ENCODE peak calls at places on chromosome 16, in four cellular contexts. One of them, this sample, is unnamed.

GRCh38 chr16:49625311-49626035 is 230.4 kb downstream of the ZNF423 start:
- DNase-seq in RCC 7860: no peak
- DNase-seq in amygdala: no peak
- DNase-seq in pancreas: no peak
- DNase-seq in this sample: no peak

GRCh38 chr16:69116911-69117310 is 11.5 kb downstream of the HAS3 start:
- DNase-seq in RCC 7860: no peak
- DNase-seq in amygdala: no peak
- DNase-seq in pancreas: no peak
- DNase-seq in this sample: no peak

GRCh38 chr16:55323637-55324490 is at the start of gene IRX6:
- DNase-seq in RCC 7860: no peak
- DNase-seq in amygdala: no peak
- DNase-seq in pancreas: no peak
- DNase-seq in this sample: peak

GRCh38 chr16:1770328-1771071 is 843 bp downstream of the NME3 start:
- DNase-seq in RCC 7860: no peak
- DNase-seq in amygdala: peak
- DNase-seq in pancreas: peak
- DNase-seq in this sample: peak

GRCh38 chr16:89026121-89026612 is 49.2 kb upstream of the CBFA2T3 start:
- DNase-seq in RCC 7860: peak
- DNase-seq in amygdala: no peak
- DNase-seq in pancreas: no peak
- DNase-seq in this sample: peak

GRCh38 chr16:23293016-23293415 is 9.1 kb upstream of the SCNN1B start:
- DNase-seq in RCC 7860: no peak
- DNase-seq in amygdala: no peak
- DNase-seq in pancreas: no peak
- DNase-seq in this sample: no peak

GRCh38 chr16:81350306-81350615 is 35.5 kb downstream of the GAN start:
- DNase-seq in RCC 7860: no peak
- DNase-seq in amygdala: no peak
- DNase-seq in pancreas: no peak
- DNase-seq in this sample: no peak

GRCh38 chr16:53827741-53828140 is 123.8 kb downstream of the FTO start:
- DNase-seq in RCC 7860: no peak
- DNase-seq in amygdala: no peak
- DNase-seq in pancreas: no peak
- DNase-seq in this sample: no peak

GRCh38 chr16:29678691-29679267 is at the start of gene QPRT:
- DNase-seq in RCC 7860: peak
- DNase-seq in amygdala: no peak
- DNase-seq in pancreas: peak
- DNase-seq in this sample: peak

GRCh38 chr16:85130707-85131028 is 18.4 kb upstream of the CIBAR2 start:
- DNase-seq in RCC 7860: no peak
- DNase-seq in amygdala: no peak
- DNase-seq in pancreas: no peak
- DNase-seq in this sample: no peak

GRCh38 chr16:1580956-1581355 is 30.9 kb downstream of the IFT140 start:
- DNase-seq in RCC 7860: no peak
- DNase-seq in amygdala: no peak
- DNase-seq in pancreas: no peak
- DNase-seq in this sample: no peak

GRCh38 chr16:9015489-9015888 is 51.8 kb upstream of the USP7 start:
- DNase-seq in RCC 7860: no peak
- DNase-seq in amygdala: no peak
- DNase-seq in pancreas: no peak
- DNase-seq in this sample: no peak

GRCh38 chr16:79132745-79133144 is 467.8 kb downstream of the MAF start:
- DNase-seq in RCC 7860: no peak
- DNase-seq in amygdala: no peak
- DNase-seq in pancreas: no peak
- DNase-seq in this sample: no peak

GRCh38 chr16:23060458-23061320 is 88.6 kb downstream of the USP31 start:
- DNase-seq in RCC 7860: peak
- DNase-seq in amygdala: peak
- DNase-seq in pancreas: peak
- DNase-seq in this sample: peak

GRCh38 chr16:69904495-69905170 is 46.5 kb upstream of the CLEC18A start:
- DNase-seq in RCC 7860: no peak
- DNase-seq in amygdala: no peak
- DNase-seq in pancreas: no peak
- DNase-seq in this sample: no peak

GRCh38 chr16:19700319-19700781 is 17.7 kb downstream of the KNOP1 start:
- DNase-seq in RCC 7860: peak
- DNase-seq in amygdala: no peak
- DNase-seq in pancreas: no peak
- DNase-seq in this sample: peak

GRCh38 chr16:23434380-23434779 is 18.6 kb downstream of the COG7 start:
- DNase-seq in RCC 7860: peak
- DNase-seq in amygdala: no peak
- DNase-seq in pancreas: peak
- DNase-seq in this sample: peak

GRCh38 chr16:83068686-83069085 is 441.9 kb downstream of the CDH13 start:
- DNase-seq in RCC 7860: no peak
- DNase-seq in amygdala: no peak
- DNase-seq in pancreas: no peak
- DNase-seq in this sample: peak

GRCh38 chr16:4344659-4345438 is 6.3 kb downstream of the PAM16 start:
- DNase-seq in RCC 7860: no peak
- DNase-seq in amygdala: peak
- DNase-seq in pancreas: no peak
- DNase-seq in this sample: no peak

GRCh38 chr16:57624044-57624688 is 4.3 kb upstream of the ADGRG1 start:
- DNase-seq in RCC 7860: peak
- DNase-seq in amygdala: no peak
- DNase-seq in pancreas: no peak
- DNase-seq in this sample: peak

GRCh38 chr16:19844945-19845641 is 39.6 kb downstream of the GPRC5B start:
- DNase-seq in RCC 7860: peak
- DNase-seq in amygdala: no peak
- DNase-seq in pancreas: no peak
- DNase-seq in this sample: peak

GRCh38 chr16:64989050-64989449 is 132.8 kb downstream of the CDH11 start:
- DNase-seq in RCC 7860: no peak
- DNase-seq in amygdala: no peak
- DNase-seq in pancreas: no peak
- DNase-seq in this sample: no peak

GRCh38 chr16:68377667-68378420 is 67.0 kb downstream of the PRMT7 start:
- DNase-seq in RCC 7860: no peak
- DNase-seq in amygdala: no peak
- DNase-seq in pancreas: no peak
- DNase-seq in this sample: no peak

GRCh38 chr16:27475561-27475960 is 73.6 kb downstream of the IL21R start:
- DNase-seq in RCC 7860: peak
- DNase-seq in amygdala: no peak
- DNase-seq in pancreas: no peak
- DNase-seq in this sample: peak

GRCh38 chr16:28304214-28304613 is 11.9 kb downstream of the SBK1 start:
- DNase-seq in RCC 7860: no peak
- DNase-seq in amygdala: no peak
- DNase-seq in pancreas: no peak
- DNase-seq in this sample: peak

GRCh38 chr16:66131156-66131807 is 235.2 kb upstream of the CDH5 start:
- DNase-seq in RCC 7860: no peak
- DNase-seq in amygdala: no peak
- DNase-seq in pancreas: no peak
- DNase-seq in this sample: peak

GRCh38 chr16:77789646-77790370 is 1.4 kb downstream of the VAT1L start:
- DNase-seq in RCC 7860: no peak
- DNase-seq in amygdala: no peak
- DNase-seq in pancreas: no peak
- DNase-seq in this sample: no peak

GRCh38 chr16:77585379-77585778 is 136.9 kb upstream of the NUDT7 start:
- DNase-seq in RCC 7860: peak
- DNase-seq in amygdala: no peak
- DNase-seq in pancreas: no peak
- DNase-seq in this sample: no peak

GRCh38 chr16:57760357-57761160 is 25.0 kb downstream of the KATNB1 start:
- DNase-seq in RCC 7860: no peak
- DNase-seq in amygdala: no peak
- DNase-seq in pancreas: no peak
- DNase-seq in this sample: no peak

GRCh38 chr16:77297996-77298637 is 98.9 kb downstream of the SYCE1L start:
- DNase-seq in RCC 7860: peak
- DNase-seq in amygdala: no peak
- DNase-seq in pancreas: no peak
- DNase-seq in this sample: peak

GRCh38 chr16:1363501-1364041 is 11.8 kb downstream of the GNPTG start:
- DNase-seq in RCC 7860: peak
- DNase-seq in amygdala: no peak
- DNase-seq in pancreas: peak
- DNase-seq in this sample: peak

GRCh38 chr16:7313170-7313569 is 19.5 kb upstream of the RBFOX1 start:
- DNase-seq in RCC 7860: no peak
- DNase-seq in amygdala: no peak
- DNase-seq in pancreas: no peak
- DNase-seq in this sample: no peak

GRCh38 chr16:82016964-82017363 is 5.7 kb upstream of the SDR42E1 start:
- DNase-seq in RCC 7860: no peak
- DNase-seq in amygdala: no peak
- DNase-seq in pancreas: no peak
- DNase-seq in this sample: no peak

GRCh38 chr16:86076606-86077005 is 177.6 kb downstream of the IRF8 start:
- DNase-seq in RCC 7860: no peak
- DNase-seq in amygdala: no peak
- DNase-seq in pancreas: no peak
- DNase-seq in this sample: no peak

GRCh38 chr16:51607202-51607756 is 456.2 kb upstream of the SALL1 start:
- DNase-seq in RCC 7860: no peak
- DNase-seq in amygdala: no peak
- DNase-seq in pancreas: no peak
- DNase-seq in this sample: no peak

GRCh38 chr16:23967775-23968571 is 132.2 kb downstream of the PRKCB start:
- DNase-seq in RCC 7860: no peak
- DNase-seq in amygdala: no peak
- DNase-seq in pancreas: no peak
- DNase-seq in this sample: no peak

GRCh38 chr16:6335072-6335471 is 997.6 kb upstream of the RBFOX1 start:
- DNase-seq in RCC 7860: no peak
- DNase-seq in amygdala: no peak
- DNase-seq in pancreas: no peak
- DNase-seq in this sample: peak

GRCh38 chr16:68264128-68265077 is at the start of gene SLC7A6:
- DNase-seq in RCC 7860: peak
- DNase-seq in amygdala: peak
- DNase-seq in pancreas: peak
- DNase-seq in this sample: peak

GRCh38 chr16:83315271-83315670 is 492.5 kb upstream of the HSBP1 start:
- DNase-seq in RCC 7860: no peak
- DNase-seq in amygdala: no peak
- DNase-seq in pancreas: no peak
- DNase-seq in this sample: no peak

GRCh38 chr16:58195344-58195743 is 2.6 kb downstream of the CSNK2A2 start:
- DNase-seq in RCC 7860: no peak
- DNase-seq in amygdala: no peak
- DNase-seq in pancreas: no peak
- DNase-seq in this sample: no peak

This sample was measured in Caki2.